ENCODE peak calls at places on chromosomes 12 and 14, in nine cellular contexts. R, Q, K, M, B, G, T, H and E are unnamed samples.

GRCh38 chr14:55430024-55430690 is 10.3 kb downstream of the TBPL2 start:
- DNase-seq in B (no peak), G (peak), K (peak), H (no peak), R (no peak), Q (peak), T (no peak), M (peak), E (peak)

GRCh38 chr12:68521848-68522502 is 88.7 kb upstream of the RAP1B start:
- DNase-seq in K (no peak), T (no peak), R (no peak), M (no peak), B (no peak), H (no peak), Q (no peak), G (no peak), E (no peak)

GRCh38 chr14:20556500-20557211 is 4.2 kb downstream of the RNASE9 start:
- DNase-seq in H (no peak), B (no peak), M (no peak), R (no peak), T (no peak), K (no peak), Q (no peak), G (no peak), E (no peak)

GRCh38 chr14:73386342-73386741 is 72.0 kb downstream of the NUMB start:
- DNase-seq in R (no peak), T (no peak), M (no peak), G (no peak), K (no peak), H (no peak), Q (no peak), B (no peak), E (no peak)

GRCh38 chr14:68866991-68867533 is 74.2 kb upstream of the ZFP36L1 start:
- DNase-seq in K (no peak), B (no peak), H (no peak), G (no peak), M (no peak), R (no peak), Q (no peak), T (no peak), E (no peak)

GRCh38 chr12:68977335-68977734 is 44.4 kb upstream of the CPM start:
- DNase-seq in G (no peak), Q (no peak), B (no peak), K (no peak), T (no peak), M (no peak), H (no peak), R (no peak), E (no peak)

GRCh38 chr14:71532790-71533189 is 399.4 kb upstream of the RGS6 start:
- DNase-seq in H (no peak), G (no peak), K (no peak), R (no peak), Q (no peak), B (no peak), M (no peak), T (no peak), E (no peak)

GRCh38 chr12:18304609-18305008 is 43.3 kb downstream of the PIK3C2G start:
- DNase-seq in Q (no peak), R (no peak), M (no peak), H (no peak), B (no peak), T (no peak), G (no peak), K (no peak), E (no peak)

GRCh38 chr14:74491952-74492351 is 1.2 kb downstream of the NPC2 start:
- DNase-seq in K (peak), G (no peak), T (no peak), B (no peak), M (peak), Q (no peak), R (no peak), H (no peak), E (peak)

GRCh38 chr14:99899578-99900178 is 106.5 kb downstream of the EML1 start:
- DNase-seq in H (no peak), Q (no peak), T (no peak), K (no peak), B (no peak), M (no peak), G (no peak), R (no peak), E (peak)

GRCh38 chr12:94240171-94240570 is 91.8 kb downstream of the PLXNC1 start:
- DNase-seq in Q (no peak), G (no peak), R (no peak), B (no peak), H (no peak), K (no peak), T (no peak), M (no peak), E (no peak)

GRCh38 chr14:95469134-95469481 is 47.3 kb downstream of the SYNE3 start:
- DNase-seq in H (no peak), R (no peak), B (no peak), M (no peak), K (no peak), Q (no peak), T (no peak), G (no peak), E (no peak)

GRCh38 chr12:111099186-111099585 is 178.8 kb upstream of the MYL2 start:
- DNase-seq in T (no peak), M (no peak), Q (no peak), G (no peak), K (no peak), B (no peak), R (no peak), H (no peak), E (no peak)

GRCh38 chr12:41061189-41061588 is 126.9 kb upstream of the PDZRN4 start:
- DNase-seq in G (no peak), M (no peak), B (no peak), T (no peak), K (no peak), H (no peak), R (no peak), Q (no peak), E (no peak)

GRCh38 chr14:103724116-103724515 is 8.5 kb downstream of the ZFYVE21 start:
- DNase-seq in K (no peak), B (peak), Q (peak), R (no peak), G (no peak), T (no peak), H (peak), M (no peak), E (no peak)

GRCh38 chr14:100062602-100063001 is 2.6 kb upstream of the EVL start:
- DNase-seq in K (no peak), R (no peak), Q (no peak), T (no peak), B (no peak), G (no peak), H (no peak), M (no peak), E (no peak)

GRCh38 chr12:103368167-103368566 is 127.6 kb downstream of the C12orf42 start:
- DNase-seq in H (no peak), Q (no peak), B (no peak), M (no peak), T (no peak), R (no peak), K (no peak), G (no peak), E (no peak)

GRCh38 chr12:15563683-15564082 is 225.5 kb downstream of the EPS8 start:
- DNase-seq in K (no peak), R (no peak), G (no peak), Q (no peak), B (no peak), H (no peak), T (no peak), M (no peak), E (no peak)

GRCh38 chr14:58699656-58700055 is 61.9 kb downstream of the DACT1 start:
- DNase-seq in T (no peak), R (no peak), K (no peak), Q (no peak), B (no peak), M (no peak), G (peak), H (no peak), E (no peak)

GRCh38 chr14:89924224-89924623 is 30.3 kb downstream of the EFCAB11 start:
- DNase-seq in H (no peak), R (no peak), G (no peak), K (no peak), M (no peak), B (no peak), T (no peak), Q (no peak), E (no peak)

GRCh38 chr12:98594050-98594853 is 766 bp downstream of the SLC25A3 start:
- DNase-seq in H (peak), T (no peak), B (no peak), Q (no peak), R (no peak), K (peak), G (no peak), M (peak), E (peak)

GRCh38 chr12:49553512-49554088 is 14.3 kb downstream of the MCRS1 start:
- DNase-seq in H (no peak), Q (no peak), B (no peak), M (peak), G (no peak), T (no peak), K (peak), R (no peak), E (peak)

GRCh38 chr12:1594045-1594294 is 411 bp downstream of the FBXL14 start:
- DNase-seq in M (peak), Q (peak), R (no peak), B (peak), H (peak), K (peak), G (no peak), T (peak), E (peak)

GRCh38 chr12:31021181-31021580 is 52.5 kb upstream of the DDX11 start:
- DNase-seq in H (no peak), Q (peak), G (no peak), R (no peak), B (no peak), M (peak), T (no peak), K (no peak), E (no peak)

GRCh38 chr12:5402536-5402935 is 29.4 kb upstream of the NTF3 start:
- DNase-seq in H (no peak), G (no peak), B (no peak), K (no peak), M (no peak), R (no peak), T (no peak), Q (no peak), E (no peak)